ENCODE peak calls at places on chromosomes 6 and 20, in six cellular contexts. B is endodermal cell, G is heart left ventricle, V is GM23248, E is GM12878, P is lower lobe of right lung. J is an unnamed sample.

GRCh38 chr6:135305684-135306083 is 124.6 kb downstream of the MYB start:
- DNase-seq in E (no peak), B (no peak), V (no peak), G (no peak), P (no peak), J (no peak)

GRCh38 chr6:143621876-143622605 is 55.7 kb upstream of the PHACTR2 start:
- DNase-seq in P (no peak), E (no peak), B (no peak), G (no peak), V (peak; percentile 50), J (no peak)

GRCh38 chr6:152207915-152208714 is 400.6 kb downstream of the ESR1 start:
- DNase-seq in G (no peak), P (no peak), E (no peak), V (no peak), B (no peak), J (no peak)

GRCh38 chr6:158688860-158689259 is 39.0 kb downstream of the SYTL3 start:
- DNase-seq in B (no peak), P (no peak), V (peak; percentile 50), G (no peak), E (no peak), J (peak; percentile 80)

GRCh38 chr6:122130026-122130348 is 269.5 kb upstream of the HSF2 start:
- DNase-seq in G (peak; percentile 38), V (peak; percentile 23), E (no peak), P (no peak), B (peak; percentile 52), J (no peak)

GRCh38 chr6:36545767-36546663 is 1.3 kb downstream of the STK38 start:
- DNase-seq in G (no peak), V (peak; percentile 69), P (no peak), B (no peak), E (no peak), J (no peak)

GRCh38 chr20:12902992-12903391 is 105.8 kb upstream of the SPTLC3 start:
- DNase-seq in P (no peak), G (no peak), B (no peak), V (no peak), E (no peak), J (no peak)

GRCh38 chr20:60467078-60467477 is 508.9 kb downstream of the CDH26 start:
- DNase-seq in E (no peak), B (peak; percentile 34), V (no peak), P (no peak), G (peak; percentile 55), J (no peak)

GRCh38 chr20:34532320-34532719 is 16.1 kb downstream of the DYNLRB1 start:
- DNase-seq in P (no peak), E (no peak), B (no peak), V (no peak), G (no peak), J (no peak)

GRCh38 chr6:56708810-56709597 is 66.3 kb upstream of the DST start:
- DNase-seq in P (no peak), B (no peak), V (peak; percentile 86), E (no peak), G (no peak), J (peak; percentile 64)

GRCh38 chr20:58003525-58003924 is 224.9 kb downstream of the ANKRD60 start:
- DNase-seq in E (no peak), P (no peak), V (no peak), B (no peak), G (no peak), J (no peak)

GRCh38 chr20:35004051-35004725 is 48.5 kb downstream of the MYH7B start:
- DNase-seq in B (peak; percentile 38), G (no peak), P (peak; percentile 7), V (no peak), E (no peak), J (no peak)

GRCh38 chr6:84867521-84867920 is 103.1 kb upstream of the TBX18 start:
- DNase-seq in E (no peak), P (no peak), V (peak; percentile 87), B (no peak), G (no peak), J (peak; percentile 83)

GRCh38 chr6:153424719-153425400 is 293.8 kb upstream of the RGS17 start:
- DNase-seq in E (no peak), B (no peak), G (no peak), V (no peak), P (no peak), J (peak; percentile 54)

GRCh38 chr6:88725111-88725711 is 238.2 kb downstream of the RNGTT start:
- DNase-seq in V (peak; percentile 28), G (peak; percentile 38), P (no peak), E (peak; percentile 26), B (peak; percentile 93), J (no peak)

GRCh38 chr6:4125500-4125899 is 9.9 kb downstream of the ECI2 start:
- DNase-seq in E (no peak), P (no peak), B (no peak), V (peak; percentile 9), G (no peak), J (no peak)

GRCh38 chr6:22343864-22344263 is 47.0 kb upstream of the PRL start:
- DNase-seq in P (no peak), V (no peak), G (no peak), B (no peak), E (no peak), J (peak; percentile 35)

GRCh38 chr20:270517-270916 is 13.0 kb downstream of the DEFB132 start:
- DNase-seq in B (peak; percentile 31), G (no peak), P (no peak), E (no peak), V (no peak), J (no peak)

GRCh38 chr6:145028144-145028818 is 707.0 kb downstream of the EPM2A start:
- DNase-seq in P (no peak), E (no peak), V (peak; percentile 52), G (no peak), B (no peak), J (peak; percentile 67)

GRCh38 chr6:4352731-4353130 is 217.4 kb upstream of the ECI2 start:
- DNase-seq in E (no peak), P (no peak), B (peak; percentile 17), V (peak; percentile 19), G (no peak), J (no peak)

GRCh38 chr6:138593100-138593877 is 94.0 kb upstream of the NHSL1 start:
- DNase-seq in V (peak; percentile 98), P (no peak), E (peak; percentile 86), G (peak; percentile 37), B (peak; percentile 65), J (peak; percentile 98)

GRCh38 chr6:166330612-166331011 is 11.7 kb downstream of the SFT2D1 start:
- DNase-seq in B (peak; percentile 96), P (no peak), G (peak; percentile 73), E (no peak), V (peak; percentile 71), J (no peak)

GRCh38 chr6:56713285-56713684 is 70.6 kb upstream of the DST start:
- DNase-seq in G (no peak), V (peak; percentile 93), P (no peak), E (no peak), B (peak; percentile 67), J (peak; percentile 84)

GRCh38 chr6:44508646-44509045 is 121.1 kb downstream of the CDC5L start:
- DNase-seq in E (no peak), G (no peak), P (no peak), B (no peak), V (peak; percentile 79), J (peak; percentile 47)

GRCh38 chr6:117906905-117907599 is at the start of gene SLC35F1:
- DNase-seq in E (no peak), B (peak; percentile 94), G (peak; percentile 27), P (peak; percentile 50), V (peak; percentile 47), J (no peak)

GRCh38 chr6:55276745-55277627 is 50.3 kb upstream of the GFRAL start:
- DNase-seq in E (no peak), P (no peak), V (peak; percentile 55), G (peak; percentile 38), B (peak; percentile 79), J (peak; percentile 56)

GRCh38 chr20:58141496-58141895 is 87.0 kb downstream of the ANKRD60 start:
- DNase-seq in E (no peak), G (no peak), B (no peak), P (no peak), V (no peak), J (no peak)

GRCh38 chr6:170131351-170131750 is 159.5 kb downstream of the DLL1 start:
- DNase-seq in P (no peak), V (no peak), B (peak; percentile 42), E (no peak), G (no peak), J (no peak)
- H3K4me3 ChIP-seq in P (no peak overlapping the region), V (no peak overlapping the region), B (no peak overlapping the region), E (no peak overlapping the region), G (no peak overlapping the region), J (no peak overlapping the region)

GRCh38 chr6:167990016-167990945 is 7.2 kb upstream of the KIF25 start:
- DNase-seq in G (no peak), B (no peak), P (no peak), V (no peak), E (no peak), J (no peak)
- H3K27me3 ChIP-seq in G (no peaks in the 10 kb centered on the region), B (no peaks in the 10 kb centered on the region), P (no peaks in the 10 kb centered on the region), V (no peaks in the 10 kb centered on the region), E (no peaks in the 10 kb centered on the region), J (no peaks in the 10 kb centered on the region)

GRCh38 chr6:6002809-6003333 is 3.9 kb downstream of the NRN1 start:
- DNase-seq in V (no peak), P (no peak), G (no peak), E (no peak), B (no peak), J (no peak)
- H3K4me3 ChIP-seq in V (peak overlapping the region; percentile 100), P (peak overlapping the region; percentile 57), G (peak overlapping the region; percentile 41), E (no peak overlapping the region), B (peak overlapping the region; percentile 72), J (no peak overlapping the region)

DNA sequence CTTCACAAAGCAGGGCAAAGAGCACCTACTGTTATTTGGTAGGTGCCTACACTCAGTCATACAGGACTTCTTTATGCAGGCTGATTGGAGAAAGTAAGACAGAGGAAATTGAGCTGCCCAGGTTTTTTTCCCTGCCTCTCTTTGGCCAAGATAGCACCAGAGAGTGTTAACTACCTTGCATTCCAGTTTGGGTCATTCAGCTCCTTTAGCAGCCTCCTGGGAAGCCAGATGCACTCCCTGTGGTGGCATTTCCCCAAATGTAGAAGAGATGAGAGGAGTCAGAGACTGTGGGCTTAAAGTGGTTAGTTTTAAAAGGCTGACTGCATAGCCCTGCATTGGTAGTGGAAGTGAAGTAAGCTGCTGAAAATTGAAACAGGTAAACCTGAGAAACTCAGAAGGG is 358.4 kb downstream of the BCKDHB start:
- DNase-seq in B (peak; percentile 86), V (no peak), P (no peak), G (no peak), E (no peak), J (no peak)
- H3K27me3 ChIP-seq in B (no peaks in the 10 kb centered on the region), V (no peaks in the 10 kb centered on the region), P (no peaks in the 10 kb centered on the region), G (no peaks in the 10 kb centered on the region), E (no peaks in the 10 kb centered on the region), J (no peaks in the 10 kb centered on the region)

J was measured in bronchial epithelial cell.